ENCODE peak calls at places on chromosomes 12 and 14, in nine cellular contexts. One of them, this sample, is unnamed.

GRCh38 chr14:97280526-97280925 is 483.3 kb downstream of the VRK1 start:
- DNase-seq in stomach: no peak
- DNase-seq in lower leg skin: no peak
- DNase-seq in H1: no peak
- DNase-seq in Peyer's patch: no peak
- DNase-seq in IMR-90: no peak
- DNase-seq in testis: no peak
- DNase-seq in thyroid gland: no peak
- DNase-seq in A549: no peak
- DNase-seq in this sample: no peak

GRCh38 chr12:96241484-96242256 is 47.5 kb downstream of the ELK3 start:
- DNase-seq in lower leg skin: no peak
- DNase-seq in stomach: no peak
- DNase-seq in testis: no peak
- DNase-seq in H1: no peak
- DNase-seq in A549: peak; percentile 31
- DNase-seq in thyroid gland: no peak
- DNase-seq in Peyer's patch: no peak
- DNase-seq in IMR-90: peak; percentile 48
- DNase-seq in this sample: no peak

GRCh38 chr14:51547260-51547659 is 104.5 kb upstream of the FRMD6 start:
- DNase-seq in A549: peak; percentile 90
- DNase-seq in H1: no peak
- DNase-seq in testis: no peak
- DNase-seq in stomach: no peak
- DNase-seq in IMR-90: peak; percentile 100
- DNase-seq in Peyer's patch: no peak
- DNase-seq in lower leg skin: no peak
- DNase-seq in thyroid gland: peak; percentile 23
- DNase-seq in this sample: peak; percentile 26

GRCh38 chr14:63563370-63564026 is 20.3 kb upstream of the PPP2R5E start:
- DNase-seq in testis: no peak
- DNase-seq in lower leg skin: no peak
- DNase-seq in A549: peak; percentile 40
- DNase-seq in stomach: no peak
- DNase-seq in thyroid gland: no peak
- DNase-seq in IMR-90: peak; percentile 30
- DNase-seq in H1: no peak
- DNase-seq in Peyer's patch: no peak
- DNase-seq in this sample: no peak

GRCh38 chr14:68544150-68544892 is 248.5 kb downstream of the ZFP36L1 start:
- DNase-seq in Peyer's patch: no peak
- DNase-seq in stomach: peak; percentile 72
- DNase-seq in lower leg skin: peak; percentile 90
- DNase-seq in IMR-90: peak; percentile 100
- DNase-seq in H1: no peak
- DNase-seq in thyroid gland: peak; percentile 85
- DNase-seq in testis: peak; percentile 76
- DNase-seq in A549: no peak
- DNase-seq in this sample: peak; percentile 58

GRCh38 chr14:94625353-94625635 is 13.1 kb downstream of the SERPINA3 start:
- DNase-seq in stomach: no peak
- DNase-seq in H1: no peak
- DNase-seq in testis: no peak
- DNase-seq in Peyer's patch: no peak
- DNase-seq in A549: no peak
- DNase-seq in IMR-90: no peak
- DNase-seq in lower leg skin: no peak
- DNase-seq in thyroid gland: no peak
- DNase-seq in this sample: no peak

GRCh38 chr12:59393506-59393905 is 202.3 kb upstream of the SLC16A7 start:
- DNase-seq in stomach: no peak
- DNase-seq in Peyer's patch: no peak
- DNase-seq in H1: no peak
- DNase-seq in testis: no peak
- DNase-seq in IMR-90: no peak
- DNase-seq in A549: no peak
- DNase-seq in lower leg skin: no peak
- DNase-seq in thyroid gland: no peak
- DNase-seq in this sample: no peak

GRCh38 chr12:94575024-94575423 is 75.3 kb downstream of the TMCC3 start:
- DNase-seq in Peyer's patch: no peak
- DNase-seq in IMR-90: no peak
- DNase-seq in lower leg skin: no peak
- DNase-seq in H1: no peak
- DNase-seq in thyroid gland: peak; percentile 31
- DNase-seq in testis: no peak
- DNase-seq in A549: no peak
- DNase-seq in stomach: no peak
- DNase-seq in this sample: no peak

GRCh38 chr12:80241576-80242273 is 142.4 kb downstream of the OTOGL start:
- DNase-seq in stomach: no peak
- DNase-seq in IMR-90: peak; percentile 43
- DNase-seq in thyroid gland: peak; percentile 6
- DNase-seq in Peyer's patch: no peak
- DNase-seq in lower leg skin: no peak
- DNase-seq in A549: no peak
- DNase-seq in H1: no peak
- DNase-seq in testis: no peak
- DNase-seq in this sample: no peak

GRCh38 chr12:129467289-129467688 is 436.5 kb downstream of the TMEM132D start:
- DNase-seq in lower leg skin: no peak
- DNase-seq in A549: no peak
- DNase-seq in IMR-90: no peak
- DNase-seq in thyroid gland: no peak
- DNase-seq in testis: peak; percentile 66
- DNase-seq in stomach: no peak
- DNase-seq in Peyer's patch: no peak
- DNase-seq in H1: no peak
- DNase-seq in this sample: no peak

GRCh38 chr12:114479831-114480230 is 73.9 kb upstream of the TBX5 start:
- DNase-seq in thyroid gland: no peak
- DNase-seq in testis: peak; percentile 16
- DNase-seq in H1: peak; percentile 73
- DNase-seq in A549: no peak
- DNase-seq in Peyer's patch: no peak
- DNase-seq in lower leg skin: no peak
- DNase-seq in IMR-90: no peak
- DNase-seq in stomach: no peak
- DNase-seq in this sample: no peak

DNA sequence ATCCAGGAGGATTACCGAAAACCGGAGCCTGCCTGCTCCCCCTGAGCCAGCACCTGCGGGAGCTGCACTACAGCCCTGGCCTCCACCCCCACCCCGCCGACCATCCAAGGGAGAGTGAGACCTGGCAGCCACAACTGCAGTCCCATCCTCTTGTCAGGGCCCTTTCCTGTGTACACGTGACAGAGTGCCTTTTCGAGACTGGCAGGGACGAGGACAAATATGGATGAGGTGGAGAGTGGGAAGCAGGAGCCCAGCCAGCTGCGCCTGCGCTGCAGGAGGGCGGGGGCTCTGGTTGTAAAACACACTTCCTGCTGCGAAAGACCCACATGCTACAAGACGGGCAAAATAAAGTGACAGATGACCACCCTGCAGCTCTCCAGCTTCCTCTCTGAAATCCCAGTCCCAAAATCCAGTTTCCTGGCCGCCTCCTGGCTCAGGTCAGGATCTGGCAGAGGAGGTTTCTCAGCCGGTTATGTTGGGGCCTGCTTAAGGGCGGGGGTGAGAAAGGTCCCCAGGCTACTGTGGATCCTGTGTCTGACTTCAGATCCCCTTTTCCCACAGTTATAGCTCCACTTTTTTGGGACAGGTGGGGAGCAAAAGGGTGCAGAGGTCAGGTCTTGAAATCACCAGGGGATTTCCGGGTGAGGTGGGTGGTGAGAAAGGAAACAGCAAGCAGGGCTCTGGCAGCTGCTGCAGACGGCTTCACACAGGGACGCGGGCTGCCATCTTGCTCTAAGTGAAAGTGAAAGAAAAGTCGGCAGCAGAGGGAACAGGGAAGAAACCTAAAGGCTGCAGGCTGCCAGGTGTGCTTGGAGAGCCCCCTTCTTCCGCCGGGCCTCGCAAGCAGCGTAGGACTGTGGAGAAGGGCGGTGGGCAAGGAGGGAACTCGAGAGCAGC is at the start of gene TAPBPL:
- DNase-seq in IMR-90: peak; percentile 75
- DNase-seq in Peyer's patch: peak; percentile 89
- DNase-seq in testis: peak; percentile 93
- DNase-seq in A549: peak; percentile 47
- DNase-seq in H1: peak; percentile 73
- DNase-seq in lower leg skin: peak; percentile 86
- DNase-seq in thyroid gland: peak; percentile 94
- DNase-seq in stomach: peak; percentile 81
- DNase-seq in this sample: peak; percentile 90
- TF ChIP-seq POLR2A in IMR-90: peak; percentile 38
- TF ChIP-seq POLR2A in Peyer's patch: peak; percentile 52
- TF ChIP-seq POLR2A in testis: peak; percentile 40
- TF ChIP-seq POLR2A in A549: peak; percentile 22
- TF ChIP-seq POLR2A in H1: no peak
- TF ChIP-seq POLR2A in lower leg skin: no peak
- TF ChIP-seq POLR2A in thyroid gland: peak; percentile 50
- TF ChIP-seq POLR2A in stomach: no peak
- TF ChIP-seq POLR2A in this sample: peak; percentile 49

GRCh38 chr14:92986254-92987147 is 63.6 kb downstream of the CHGA start:
- DNase-seq in A549: peak; percentile 57
- DNase-seq in Peyer's patch: no peak
- DNase-seq in testis: peak; percentile 80
- DNase-seq in H1: no peak
- DNase-seq in stomach: peak; percentile 72
- DNase-seq in IMR-90: peak; percentile 70
- DNase-seq in lower leg skin: no peak
- DNase-seq in thyroid gland: peak; percentile 73
- DNase-seq in this sample: peak; percentile 81

GRCh38 chr14:92984082-92984788 is 61.3 kb downstream of the CHGA start:
- DNase-seq in lower leg skin: no peak
- DNase-seq in A549: no peak
- DNase-seq in H1: no peak
- DNase-seq in Peyer's patch: no peak
- DNase-seq in thyroid gland: no peak
- DNase-seq in testis: no peak
- DNase-seq in stomach: no peak
- DNase-seq in IMR-90: no peak
- DNase-seq in this sample: no peak

GRCh38 chr14:92985521-92985920 is 62.6 kb downstream of the CHGA start:
- DNase-seq in A549: no peak
- DNase-seq in testis: no peak
- DNase-seq in stomach: no peak
- DNase-seq in IMR-90: no peak
- DNase-seq in thyroid gland: no peak
- DNase-seq in Peyer's patch: no peak
- DNase-seq in lower leg skin: no peak
- DNase-seq in H1: no peak
- DNase-seq in this sample: no peak

GRCh38 chr14:92982941-92983340 is 60.0 kb downstream of the CHGA start:
- DNase-seq in Peyer's patch: no peak
- DNase-seq in testis: no peak
- DNase-seq in H1: no peak
- DNase-seq in lower leg skin: no peak
- DNase-seq in thyroid gland: no peak
- DNase-seq in IMR-90: peak; percentile 3
- DNase-seq in stomach: no peak
- DNase-seq in A549: no peak
- DNase-seq in this sample: no peak

GRCh38 chr14:92984896-92985295 is 61.9 kb downstream of the CHGA start:
- DNase-seq in stomach: no peak
- DNase-seq in A549: no peak
- DNase-seq in lower leg skin: no peak
- DNase-seq in testis: peak; percentile 52
- DNase-seq in thyroid gland: no peak
- DNase-seq in Peyer's patch: no peak
- DNase-seq in H1: no peak
- DNase-seq in IMR-90: no peak
- DNase-seq in this sample: peak; percentile 15
- TF ChIP-seq POLR2A in stomach: no peak
- TF ChIP-seq POLR2A in A549: no peak
- TF ChIP-seq POLR2A in lower leg skin: no peak
- TF ChIP-seq POLR2A in testis: no peak
- TF ChIP-seq POLR2A in thyroid gland: no peak
- TF ChIP-seq POLR2A in Peyer's patch: no peak
- TF ChIP-seq POLR2A in H1: no peak
- TF ChIP-seq POLR2A in IMR-90: no peak
- TF ChIP-seq POLR2A in this sample: no peak

GRCh38 chr14:34655959-34656358 is 26.0 kb upstream of the SNX6 start:
- DNase-seq in testis: no peak
- DNase-seq in Peyer's patch: no peak
- DNase-seq in H1: no peak
- DNase-seq in stomach: no peak
- DNase-seq in IMR-90: no peak
- DNase-seq in lower leg skin: no peak
- DNase-seq in A549: no peak
- DNase-seq in thyroid gland: no peak
- DNase-seq in this sample: no peak

GRCh38 chr14:34646570-34647255 is 16.8 kb upstream of the SNX6 start:
- DNase-seq in testis: no peak
- DNase-seq in stomach: no peak
- DNase-seq in thyroid gland: no peak
- DNase-seq in A549: no peak
- DNase-seq in IMR-90: no peak
- DNase-seq in Peyer's patch: no peak
- DNase-seq in lower leg skin: no peak
- DNase-seq in H1: no peak
- DNase-seq in this sample: no peak

GRCh38 chr14:34649344-34649743 is 19.4 kb upstream of the SNX6 start:
- DNase-seq in IMR-90: peak; percentile 97
- DNase-seq in H1: no peak
- DNase-seq in testis: no peak
- DNase-seq in A549: peak; percentile 25
- DNase-seq in thyroid gland: no peak
- DNase-seq in Peyer's patch: no peak
- DNase-seq in lower leg skin: no peak
- DNase-seq in stomach: no peak
- DNase-seq in this sample: no peak

GRCh38 chr14:34650786-34651584 is 21.0 kb upstream of the SNX6 start:
- DNase-seq in lower leg skin: peak; percentile 29
- DNase-seq in Peyer's patch: no peak
- DNase-seq in IMR-90: peak; percentile 100
- DNase-seq in testis: no peak
- DNase-seq in stomach: no peak
- DNase-seq in thyroid gland: no peak
- DNase-seq in H1: no peak
- DNase-seq in A549: peak; percentile 92
- DNase-seq in this sample: no peak
- TF ChIP-seq POLR2A in lower leg skin: no peak
- TF ChIP-seq POLR2A in Peyer's patch: no peak
- TF ChIP-seq POLR2A in IMR-90: peak; percentile 33
- TF ChIP-seq POLR2A in testis: no peak
- TF ChIP-seq POLR2A in stomach: no peak
- TF ChIP-seq POLR2A in thyroid gland: no peak
- TF ChIP-seq POLR2A in H1: no peak
- TF ChIP-seq POLR2A in A549: no peak
- TF ChIP-seq POLR2A in this sample: no peak

DNA sequence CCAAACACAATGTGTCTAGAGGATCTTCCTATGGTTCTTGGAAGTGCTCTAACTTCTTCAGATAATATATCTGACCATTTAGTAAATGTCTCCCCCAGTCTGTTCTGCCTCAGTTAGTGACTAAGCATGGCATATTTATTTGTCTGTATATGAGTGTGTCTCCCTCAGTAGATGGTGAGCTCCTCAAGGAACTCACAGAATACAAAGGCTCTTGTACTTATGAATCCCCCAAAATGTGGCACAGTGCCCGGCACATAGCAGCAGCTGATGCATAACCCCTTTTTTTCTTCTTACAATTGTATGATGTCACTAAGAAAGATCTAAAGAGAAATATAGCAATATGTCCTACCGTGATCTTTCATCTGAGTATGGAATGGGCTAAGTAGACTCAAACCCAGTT is 264.7 kb upstream of the PRICKLE1 start:
- DNase-seq in testis: no peak
- DNase-seq in Peyer's patch: no peak
- DNase-seq in A549: no peak
- DNase-seq in H1: no peak
- DNase-seq in stomach: no peak
- DNase-seq in lower leg skin: no peak
- DNase-seq in thyroid gland: no peak
- DNase-seq in IMR-90: peak; percentile 88
- DNase-seq in this sample: no peak
- TF ChIP-seq POLR2A in testis: no peak
- TF ChIP-seq POLR2A in Peyer's patch: no peak
- TF ChIP-seq POLR2A in A549: no peak
- TF ChIP-seq POLR2A in H1: no peak
- TF ChIP-seq POLR2A in stomach: no peak
- TF ChIP-seq POLR2A in lower leg skin: no peak
- TF ChIP-seq POLR2A in thyroid gland: no peak
- TF ChIP-seq POLR2A in IMR-90: no peak
- TF ChIP-seq POLR2A in this sample: no peak

This sample was measured in adrenal gland.